ENCODE peak calls at places on chromosomes 13 and 19, in five cellular contexts. Y is fibroblast of lung, M is cardiac muscle cell, E is psoas muscle, N is fibroblast of villous mesenchyme. B is an unnamed sample.

GRCh38 chr19:14933506-14933905 is 7.8 kb upstream of the OR7C2 start:
- DNase-seq in Y (no peak), M (no peak), E (no peak), N (no peak), B (no peak)

GRCh38 chr19:41570639-41571112 is 5.3 kb upstream of the CEACAM21 start:
- DNase-seq in Y (peak; percentile 43), M (peak; percentile 78), E (peak; percentile 77), N (peak; percentile 62), B (peak; percentile 77)

GRCh38 chr13:107644136-107644535 is 571.2 kb downstream of the LIG4 start:
- DNase-seq in Y (no peak), M (no peak), E (no peak), N (no peak), B (no peak)

GRCh38 chr13:80168089-80168850 is 172.7 kb downstream of the SPRY2 start:
- DNase-seq in Y (peak; percentile 45), M (peak; percentile 49), E (no peak), N (peak; percentile 66), B (peak; percentile 17)

GRCh38 chr13:72530471-72530870 is 197.0 kb downstream of the MZT1 start:
- DNase-seq in Y (peak; percentile 71), M (no peak), E (no peak), N (no peak), B (no peak)

GRCh38 chr19:17376935-17377600 is at the start of gene PLVAP:
- DNase-seq in Y (no peak), M (no peak), E (peak; percentile 28), N (no peak), B (no peak)

GRCh38 chr19:54837542-54837941 is 12.7 kb upstream of the KIR3DL2 start:
- DNase-seq in Y (no peak), M (no peak), E (no peak), N (no peak), B (no peak)

GRCh38 chr13:70311175-70311574 is 202.9 kb upstream of the KLHL1 start:
- DNase-seq in Y (no peak), M (no peak), E (no peak), N (no peak), B (no peak)

GRCh38 chr19:52923782-52924593 is 760 bp upstream of the ZNF888 start:
- DNase-seq in Y (peak; percentile 27), M (no peak), E (peak; percentile 53), N (peak; percentile 78), B (peak; percentile 14)

GRCh38 chr13:108352599-108352998 is 83.1 kb downstream of the TNFSF13B start:
- DNase-seq in Y (no peak), M (no peak), E (no peak), N (no peak), B (peak; percentile 17)

GRCh38 chr19:6801397-6802086 is 29.0 kb downstream of the VAV1 start:
- DNase-seq in Y (peak; percentile 12), M (peak; percentile 0), E (peak; percentile 58), N (no peak), B (peak; percentile 50)

GRCh38 chr13:44686478-44687071 is 110.4 kb upstream of the TSC22D1 start:
- DNase-seq in Y (no peak), M (no peak), E (no peak), N (no peak), B (no peak)

GRCh38 chr19:18157465-18158063 is 4.6 kb downstream of the PIK3R2 start:
- DNase-seq in Y (no peak), M (no peak), E (peak; percentile 40), N (no peak), B (no peak)

GRCh38 chr13:106213028-106213427 is 322.4 kb downstream of the EFNB2 start:
- DNase-seq in Y (no peak), M (no peak), E (no peak), N (no peak), B (no peak)

GRCh38 chr13:97629601-97630272 is 195.8 kb downstream of the RAP2A start:
- DNase-seq in Y (no peak), M (no peak), E (no peak), N (no peak), B (no peak)

GRCh38 chr19:41192574-41193419 is at the start of gene CYP2S1:
- DNase-seq in Y (no peak), M (peak; percentile 51), E (no peak), N (peak; percentile 55), B (no peak)

GRCh38 chr13:76820759-76821158 is 65.4 kb downstream of the KCTD12 start:
- DNase-seq in Y (no peak), M (no peak), E (peak; percentile 50), N (peak; percentile 39), B (peak; percentile 70)

GRCh38 chr19:37304190-37304883 is 66.6 kb upstream of the ZNF527 start:
- DNase-seq in Y (no peak), M (peak; percentile 81), E (peak; percentile 49), N (no peak), B (no peak)

GRCh38 chr19:24054044-24054935 is 32.7 kb upstream of the ZNF254 start:
- DNase-seq in Y (peak; percentile 90), M (no peak), E (no peak), N (peak; percentile 59), B (no peak)

GRCh38 chr19:49968279-49968922 is 7.4 kb upstream of the SIGLEC11 start:
- DNase-seq in Y (no peak), M (no peak), E (no peak), N (no peak), B (no peak)

GRCh38 chr13:43316997-43317396 is 293.6 kb downstream of the DNAJC15 start:
- DNase-seq in Y (peak; percentile 60), M (no peak), E (peak; percentile 35), N (peak; percentile 57), B (peak; percentile 72)

GRCh38 chr13:91609353-91609752 is 210.9 kb downstream of the GPC5 start:
- DNase-seq in Y (peak; percentile 43), M (no peak), E (no peak), N (no peak), B (no peak)

GRCh38 chr19:43229315-43229714 is 23.9 kb upstream of the PSG4 start:
- DNase-seq in Y (peak; percentile 11), M (no peak), E (no peak), N (peak; percentile 35), B (peak; percentile 15)

DNA sequence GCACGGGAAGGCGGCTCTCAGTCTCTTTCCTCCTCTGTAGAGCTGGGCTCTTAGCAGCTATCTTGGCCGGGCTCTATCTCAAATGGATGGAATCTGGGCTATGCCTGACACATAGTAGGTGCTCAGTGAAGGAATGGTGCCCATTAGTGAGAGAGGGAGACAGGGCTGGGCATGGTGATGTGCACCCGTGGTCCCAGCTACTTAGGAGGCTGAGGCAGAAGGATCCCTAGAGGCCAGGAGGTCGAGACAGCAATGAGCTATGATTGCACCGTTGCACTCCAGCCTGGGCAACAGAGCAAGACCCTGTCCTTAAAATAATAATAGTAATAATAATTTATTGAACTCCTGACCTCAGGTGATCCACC is 14.7 kb downstream of the KLF2 start:
- DNase-seq in Y (no peak), M (no peak), E (no peak), N (no peak), B (no peak)
- H3K4me3 ChIP-seq in Y (no peak overlapping the region), M (no peak overlapping the region), E (no peak overlapping the region), N (no peak overlapping the region), B (no peak overlapping the region)

GRCh38 chr19:33214621-33215020 is 11.0 kb downstream of the SLC7A10 start:
- DNase-seq in Y (peak; percentile 19), M (peak; percentile 59), E (no peak), N (peak; percentile 56), B (peak; percentile 36)
- TF ChIP-seq CTCF in Y (peak; percentile 42), M (peak; percentile 62), E (no peak), N (peak; percentile 56), B (peak; percentile 21)

GRCh38 chr13:41427700-41428099 is 29.6 kb upstream of the RGCC start:
- DNase-seq in Y (no peak), M (no peak), E (no peak), N (no peak), B (no peak)
- H3K4me3 ChIP-seq in Y (no peak overlapping the region), M (no peak overlapping the region), E (peak overlapping the region; percentile 39), N (peak overlapping the region; percentile 44), B (no peak overlapping the region)

GRCh38 chr13:20127563-20128458 is 33.0 kb downstream of the GJA3 start:
- DNase-seq in Y (peak; percentile 66), M (peak; percentile 69), E (peak; percentile 72), N (peak; percentile 56), B (peak; percentile 56)
- TF ChIP-seq CTCF in Y (peak; percentile 40), M (peak; percentile 53), E (peak; percentile 42), N (peak; percentile 57), B (peak; percentile 26)

GRCh38 chr13:90400372-90400771 is 947.1 kb upstream of the MIR17HG start:
- DNase-seq in Y (no peak), M (no peak), E (no peak), N (no peak), B (no peak)

GRCh38 chr13:90403330-90404082 is 944.0 kb upstream of the MIR17HG start:
- DNase-seq in Y (no peak), M (no peak), E (no peak), N (no peak), B (no peak)

GRCh38 chr13:90402102-90402501 is 945.4 kb upstream of the MIR17HG start:
- DNase-seq in Y (no peak), M (no peak), E (no peak), N (no peak), B (no peak)

DNA sequence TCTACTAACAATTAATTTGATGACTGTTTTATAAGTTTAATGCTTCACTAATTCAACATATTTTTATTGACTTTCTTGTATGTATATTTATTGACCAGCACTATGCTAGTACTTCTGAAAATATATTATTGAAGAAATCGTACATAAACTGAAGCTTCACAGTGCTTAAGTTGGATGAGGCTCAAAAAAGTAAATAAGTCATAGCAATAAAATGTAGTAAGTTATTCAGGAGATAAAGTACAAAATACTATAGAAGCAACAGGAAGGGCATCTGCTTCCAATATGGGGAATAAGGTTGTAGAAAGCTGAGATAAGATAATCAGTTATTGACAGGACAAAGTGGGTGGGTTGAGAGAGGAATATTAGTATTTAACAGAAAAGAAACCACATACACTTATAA is 944.9 kb upstream of the MIR17HG start:
- DNase-seq in Y (no peak), M (no peak), E (no peak), N (no peak), B (no peak)
- H3K4me3 ChIP-seq in Y (no peak overlapping the region), M (no peak overlapping the region), E (no peak overlapping the region), N (no peak overlapping the region), B (no peak overlapping the region)